ENCODE peak calls at places on chromosomes 2 and 18, in nine cellular contexts. One of them, this sample, is unnamed.

GRCh38 chr2:212892193-212892592 is 259.2 kb downstream of the IKZF2 start:
- DNase-seq in transverse colon: no peak
- DNase-seq in IMR-90: peak; percentile 64
- DNase-seq in GM23248: peak; percentile 63
- DNase-seq in psoas muscle: no peak
- DNase-seq in heart right ventricle: no peak
- DNase-seq in iPS DF 6.9: peak; percentile 2
- DNase-seq in CD8-positive, alpha-beta memory T cell: no peak
- DNase-seq in K562: no peak
- DNase-seq in this sample: peak; percentile 10

GRCh38 chr18:57518533-57518932 is 68.0 kb downstream of the FECH start:
- DNase-seq in iPS DF 6.9: no peak
- DNase-seq in IMR-90: no peak
- DNase-seq in GM23248: no peak
- DNase-seq in K562: no peak
- DNase-seq in transverse colon: peak; percentile 33
- DNase-seq in psoas muscle: no peak
- DNase-seq in CD8-positive, alpha-beta memory T cell: no peak
- DNase-seq in heart right ventricle: no peak
- DNase-seq in this sample: no peak

GRCh38 chr18:45755936-45756335 is 32.0 kb downstream of the SLC14A1 start:
- DNase-seq in transverse colon: no peak
- DNase-seq in iPS DF 6.9: no peak
- DNase-seq in IMR-90: peak; percentile 79
- DNase-seq in heart right ventricle: no peak
- DNase-seq in CD8-positive, alpha-beta memory T cell: no peak
- DNase-seq in GM23248: peak; percentile 46
- DNase-seq in K562: no peak
- DNase-seq in psoas muscle: no peak
- DNase-seq in this sample: peak; percentile 75

GRCh38 chr2:224401641-224402342 is at the start of gene FAM124B:
- DNase-seq in IMR-90: peak; percentile 42
- DNase-seq in GM23248: peak; percentile 74
- DNase-seq in psoas muscle: peak; percentile 80
- DNase-seq in K562: peak; percentile 49
- DNase-seq in transverse colon: peak; percentile 29
- DNase-seq in iPS DF 6.9: no peak
- DNase-seq in heart right ventricle: peak; percentile 61
- DNase-seq in CD8-positive, alpha-beta memory T cell: peak; percentile 1
- DNase-seq in this sample: no peak

GRCh38 chr18:32093523-32093922 is 1.8 kb downstream of the RNF138 start:
- DNase-seq in CD8-positive, alpha-beta memory T cell: no peak
- DNase-seq in iPS DF 6.9: no peak
- DNase-seq in psoas muscle: no peak
- DNase-seq in heart right ventricle: no peak
- DNase-seq in transverse colon: peak; percentile 14
- DNase-seq in IMR-90: peak; percentile 4
- DNase-seq in K562: peak; percentile 69
- DNase-seq in GM23248: no peak
- DNase-seq in this sample: no peak

GRCh38 chr2:215793747-215794595 is 219.4 kb downstream of the MREG start:
- DNase-seq in psoas muscle: no peak
- DNase-seq in transverse colon: peak; percentile 16
- DNase-seq in K562: peak; percentile 73
- DNase-seq in GM23248: peak; percentile 96
- DNase-seq in CD8-positive, alpha-beta memory T cell: no peak
- DNase-seq in IMR-90: peak; percentile 98
- DNase-seq in iPS DF 6.9: no peak
- DNase-seq in heart right ventricle: no peak
- DNase-seq in this sample: peak; percentile 89

GRCh38 chr2:9941196-9941995 is 10.1 kb upstream of the GRHL1 start:
- DNase-seq in iPS DF 6.9: no peak
- DNase-seq in transverse colon: no peak
- DNase-seq in K562: peak; percentile 42
- DNase-seq in heart right ventricle: no peak
- DNase-seq in psoas muscle: no peak
- DNase-seq in IMR-90: peak; percentile 82
- DNase-seq in GM23248: peak; percentile 86
- DNase-seq in CD8-positive, alpha-beta memory T cell: no peak
- DNase-seq in this sample: no peak

GRCh38 chr2:95143838-95144237 is 15.8 kb downstream of the ZNF514 start:
- DNase-seq in K562: no peak
- DNase-seq in psoas muscle: no peak
- DNase-seq in iPS DF 6.9: no peak
- DNase-seq in CD8-positive, alpha-beta memory T cell: no peak
- DNase-seq in IMR-90: no peak
- DNase-seq in heart right ventricle: no peak
- DNase-seq in transverse colon: no peak
- DNase-seq in GM23248: no peak
- DNase-seq in this sample: no peak

GRCh38 chr2:98842136-98842535 is 93.9 kb downstream of the CRACDL start:
- DNase-seq in transverse colon: no peak
- DNase-seq in CD8-positive, alpha-beta memory T cell: no peak
- DNase-seq in K562: no peak
- DNase-seq in GM23248: no peak
- DNase-seq in psoas muscle: no peak
- DNase-seq in IMR-90: no peak
- DNase-seq in iPS DF 6.9: no peak
- DNase-seq in heart right ventricle: no peak
- DNase-seq in this sample: no peak

GRCh38 chr2:51881673-51882072 is 849.7 kb upstream of the NRXN1 start:
- DNase-seq in CD8-positive, alpha-beta memory T cell: no peak
- DNase-seq in psoas muscle: no peak
- DNase-seq in iPS DF 6.9: no peak
- DNase-seq in heart right ventricle: no peak
- DNase-seq in GM23248: no peak
- DNase-seq in transverse colon: no peak
- DNase-seq in K562: no peak
- DNase-seq in IMR-90: no peak
- DNase-seq in this sample: no peak

GRCh38 chr18:36432880-36433279 is 135.4 kb downstream of the FHOD3 start:
- DNase-seq in transverse colon: no peak
- DNase-seq in K562: no peak
- DNase-seq in heart right ventricle: no peak
- DNase-seq in iPS DF 6.9: no peak
- DNase-seq in CD8-positive, alpha-beta memory T cell: no peak
- DNase-seq in IMR-90: no peak
- DNase-seq in psoas muscle: no peak
- DNase-seq in GM23248: no peak
- DNase-seq in this sample: no peak

GRCh38 chr18:36441872-36442271 is 144.4 kb downstream of the FHOD3 start:
- DNase-seq in GM23248: peak; percentile 79
- DNase-seq in iPS DF 6.9: no peak
- DNase-seq in transverse colon: no peak
- DNase-seq in psoas muscle: no peak
- DNase-seq in K562: no peak
- DNase-seq in IMR-90: peak; percentile 70
- DNase-seq in CD8-positive, alpha-beta memory T cell: no peak
- DNase-seq in heart right ventricle: no peak
- DNase-seq in this sample: no peak

GRCh38 chr18:36441426-36441870 is 143.9 kb downstream of the FHOD3 start:
- DNase-seq in IMR-90: no peak
- DNase-seq in K562: no peak
- DNase-seq in GM23248: peak; percentile 55
- DNase-seq in psoas muscle: no peak
- DNase-seq in iPS DF 6.9: no peak
- DNase-seq in heart right ventricle: no peak
- DNase-seq in CD8-positive, alpha-beta memory T cell: no peak
- DNase-seq in transverse colon: no peak
- DNase-seq in this sample: no peak

GRCh38 chr18:36440614-36441013 is 143.1 kb downstream of the FHOD3 start:
- DNase-seq in K562: no peak
- DNase-seq in CD8-positive, alpha-beta memory T cell: no peak
- DNase-seq in IMR-90: peak; percentile 52
- DNase-seq in heart right ventricle: no peak
- DNase-seq in iPS DF 6.9: no peak
- DNase-seq in psoas muscle: no peak
- DNase-seq in transverse colon: no peak
- DNase-seq in GM23248: peak; percentile 53
- DNase-seq in this sample: no peak

DNA sequence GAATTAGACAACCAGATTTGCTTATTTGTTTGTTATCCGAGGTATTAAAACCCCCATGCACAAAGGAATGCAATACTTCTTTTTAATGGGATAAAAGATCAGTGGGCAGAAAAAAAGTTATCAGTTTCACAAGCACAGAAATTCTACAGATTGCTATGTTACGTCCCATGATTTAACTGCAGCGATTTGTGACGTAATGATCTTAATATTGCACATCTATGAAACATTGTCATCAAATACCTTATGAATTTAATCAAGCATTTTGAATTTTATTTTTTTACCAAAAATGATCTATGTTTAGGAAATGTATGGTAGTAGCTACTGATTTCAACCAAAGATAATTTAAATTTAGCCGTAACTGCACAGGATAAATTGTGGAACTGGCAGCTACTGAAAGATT is 138.9 kb downstream of the FHOD3 start:
- DNase-seq in transverse colon: no peak
- DNase-seq in K562: no peak
- DNase-seq in heart right ventricle: no peak
- DNase-seq in psoas muscle: no peak
- DNase-seq in iPS DF 6.9: no peak
- DNase-seq in IMR-90: no peak
- DNase-seq in CD8-positive, alpha-beta memory T cell: no peak
- DNase-seq in GM23248: no peak
- DNase-seq in this sample: no peak
- H3K4me1 ChIP-seq in transverse colon: no peaks in the 10 kb centered on the region
- H3K4me1 ChIP-seq in K562: no peaks in the 10 kb centered on the region
- H3K4me1 ChIP-seq in heart right ventricle: peaks cover 38% of the 10 kb centered on the region
- H3K4me1 ChIP-seq in psoas muscle: peaks cover 11% of the 10 kb centered on the region
- H3K4me1 ChIP-seq in iPS DF 6.9: peaks cover 4% of the 10 kb centered on the region
- H3K4me1 ChIP-seq in IMR-90: peaks cover 13% of the 10 kb centered on the region
- H3K4me1 ChIP-seq in CD8-positive, alpha-beta memory T cell: no peaks in the 10 kb centered on the region
- H3K4me1 ChIP-seq in GM23248: peaks cover 24% of the 10 kb centered on the region
- H3K4me1 ChIP-seq in this sample: no peaks in the 10 kb centered on the region

DNA sequence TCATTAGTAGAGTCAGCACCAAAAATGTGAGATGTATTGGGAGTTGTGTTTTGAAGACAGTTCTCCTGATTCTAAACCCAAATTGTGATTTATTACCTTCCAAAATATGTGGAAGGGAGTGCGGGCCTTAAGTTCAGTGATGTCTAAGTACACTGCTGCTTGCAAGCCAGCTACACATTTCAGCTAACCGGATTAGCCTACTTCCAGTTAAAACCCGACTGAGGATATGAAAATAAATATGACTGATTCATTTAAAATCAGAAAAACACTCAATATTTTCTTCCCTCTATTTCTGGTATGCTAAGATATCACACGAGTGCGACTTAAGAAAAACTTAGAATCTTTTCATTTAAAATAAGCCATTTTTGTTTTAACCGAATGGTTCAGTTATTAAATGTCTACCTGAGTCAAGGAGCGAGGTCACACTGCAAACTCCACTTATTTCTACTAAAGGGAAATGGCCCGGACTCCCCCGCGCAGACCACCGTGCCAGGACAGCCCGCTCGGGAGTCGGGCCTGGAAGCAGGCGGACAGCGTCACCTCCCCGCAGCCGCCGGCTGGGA is 811 bp downstream of the FHL2 start:
- DNase-seq in GM23248: peak; percentile 68
- DNase-seq in psoas muscle: no peak
- DNase-seq in heart right ventricle: no peak
- DNase-seq in transverse colon: no peak
- DNase-seq in IMR-90: no peak
- DNase-seq in iPS DF 6.9: no peak
- DNase-seq in CD8-positive, alpha-beta memory T cell: no peak
- DNase-seq in K562: no peak
- DNase-seq in this sample: no peak
- H3K4me3 ChIP-seq in GM23248: peak overlapping the region; percentile 100
- H3K4me3 ChIP-seq in psoas muscle: peak overlapping the region; percentile 97
- H3K4me3 ChIP-seq in heart right ventricle: peak overlapping the region; percentile 75
- H3K4me3 ChIP-seq in transverse colon: peak overlapping the region; percentile 76
- H3K4me3 ChIP-seq in IMR-90: peak overlapping the region; percentile 99
- H3K4me3 ChIP-seq in iPS DF 6.9: peak overlapping the region; percentile 96
- H3K4me3 ChIP-seq in CD8-positive, alpha-beta memory T cell: peak overlapping the region; percentile 74
- H3K4me3 ChIP-seq in K562: peak overlapping the region; percentile 91
- H3K4me3 ChIP-seq in this sample: peak overlapping the region; percentile 92

GRCh38 chr2:62177392-62178026 is 18.4 kb upstream of the B3GNT2 start:
- DNase-seq in heart right ventricle: no peak
- DNase-seq in psoas muscle: no peak
- DNase-seq in transverse colon: no peak
- DNase-seq in GM23248: no peak
- DNase-seq in CD8-positive, alpha-beta memory T cell: no peak
- DNase-seq in IMR-90: no peak
- DNase-seq in K562: peak; percentile 52
- DNase-seq in iPS DF 6.9: no peak
- DNase-seq in this sample: no peak
- H3K27ac ChIP-seq in heart right ventricle: no peak overlapping the region
- H3K27ac ChIP-seq in psoas muscle: no peak overlapping the region
- H3K27ac ChIP-seq in transverse colon: no peak overlapping the region
- H3K27ac ChIP-seq in GM23248: no peak overlapping the region
- H3K27ac ChIP-seq in CD8-positive, alpha-beta memory T cell: no peak overlapping the region
- H3K27ac ChIP-seq in IMR-90: no peak overlapping the region
- H3K27ac ChIP-seq in K562: peak overlapping the region; percentile 46
- H3K27ac ChIP-seq in iPS DF 6.9: no peak overlapping the region
- H3K27ac ChIP-seq in this sample: no peak overlapping the region

GRCh38 chr2:45141883-45142866 is 132.9 kb upstream of the SIX2 start:
- DNase-seq in K562: no peak
- DNase-seq in iPS DF 6.9: no peak
- DNase-seq in GM23248: no peak
- DNase-seq in psoas muscle: no peak
- DNase-seq in heart right ventricle: no peak
- DNase-seq in IMR-90: no peak
- DNase-seq in CD8-positive, alpha-beta memory T cell: no peak
- DNase-seq in transverse colon: no peak
- DNase-seq in this sample: no peak

GRCh38 chr2:45134726-45135125 is 125.5 kb upstream of the SIX2 start:
- DNase-seq in IMR-90: peak; percentile 7
- DNase-seq in GM23248: peak; percentile 68
- DNase-seq in heart right ventricle: no peak
- DNase-seq in K562: no peak
- DNase-seq in CD8-positive, alpha-beta memory T cell: no peak
- DNase-seq in transverse colon: no peak
- DNase-seq in psoas muscle: no peak
- DNase-seq in iPS DF 6.9: no peak
- DNase-seq in this sample: no peak

GRCh38 chr2:45137941-45138695 is 128.9 kb upstream of the SIX2 start:
- DNase-seq in IMR-90: no peak
- DNase-seq in K562: no peak
- DNase-seq in psoas muscle: no peak
- DNase-seq in CD8-positive, alpha-beta memory T cell: no peak
- DNase-seq in heart right ventricle: no peak
- DNase-seq in GM23248: no peak
- DNase-seq in iPS DF 6.9: no peak
- DNase-seq in transverse colon: no peak
- DNase-seq in this sample: no peak

GRCh38 chr2:45134014-45134413 is 124.8 kb upstream of the SIX2 start:
- DNase-seq in K562: no peak
- DNase-seq in CD8-positive, alpha-beta memory T cell: no peak
- DNase-seq in psoas muscle: no peak
- DNase-seq in IMR-90: no peak
- DNase-seq in transverse colon: no peak
- DNase-seq in iPS DF 6.9: peak; percentile 11
- DNase-seq in heart right ventricle: no peak
- DNase-seq in GM23248: no peak
- DNase-seq in this sample: no peak

DNA sequence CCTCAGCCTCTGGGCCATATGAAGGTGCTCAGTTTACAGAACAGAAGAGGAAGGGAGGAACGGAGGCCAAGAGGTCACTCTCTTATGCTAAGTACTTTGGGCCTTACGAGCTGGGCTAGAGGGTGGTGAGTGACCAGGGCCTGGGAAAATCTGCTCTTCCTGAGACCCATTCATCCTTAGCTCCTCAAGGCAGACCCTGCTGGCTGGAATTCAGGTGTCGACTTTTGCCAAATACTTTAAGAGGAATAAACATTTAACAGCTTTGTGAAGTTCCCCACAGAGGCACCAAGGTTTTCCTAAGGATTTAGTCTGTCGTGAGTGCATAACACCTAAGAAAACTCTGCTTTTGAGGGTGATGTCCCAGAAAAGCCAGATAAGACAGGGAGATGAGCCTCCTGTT is 129.7 kb upstream of the SIX2 start:
- DNase-seq in GM23248: no peak
- DNase-seq in CD8-positive, alpha-beta memory T cell: no peak
- DNase-seq in heart right ventricle: no peak
- DNase-seq in IMR-90: no peak
- DNase-seq in transverse colon: no peak
- DNase-seq in K562: no peak
- DNase-seq in psoas muscle: no peak
- DNase-seq in iPS DF 6.9: no peak
- DNase-seq in this sample: no peak
- H3K4me1 ChIP-seq in GM23248: no peaks in the 10 kb centered on the region
- H3K4me1 ChIP-seq in CD8-positive, alpha-beta memory T cell: no peaks in the 10 kb centered on the region
- H3K4me1 ChIP-seq in heart right ventricle: peaks cover 8% of the 10 kb centered on the region
- H3K4me1 ChIP-seq in IMR-90: peaks cover 3% of the 10 kb centered on the region
- H3K4me1 ChIP-seq in transverse colon: no peaks in the 10 kb centered on the region
- H3K4me1 ChIP-seq in K562: no peaks in the 10 kb centered on the region
- H3K4me1 ChIP-seq in psoas muscle: no peaks in the 10 kb centered on the region
- H3K4me1 ChIP-seq in iPS DF 6.9: no peaks in the 10 kb centered on the region
- H3K4me1 ChIP-seq in this sample: peaks cover 8% of the 10 kb centered on the region